ENCODE peak calls at places on chromosomes 4 and X, in seven cellular contexts. One of them, this sample, is unnamed.

GRCh38 chr4:121050251-121050650 is 22.1 kb downstream of the NDNF start:
- DNase-seq in GM06990: no peak
- DNase-seq in natural killer cell: no peak
- DNase-seq in OCI-LY7: peak
- DNase-seq in kidney: no peak
- DNase-seq in epithelial cell of esophagus: no peak
- DNase-seq in lung: no peak
- DNase-seq in this sample: no peak

GRCh38 chr4:70901984-70902576 is at the start of gene MOB1B:
- DNase-seq in GM06990: peak
- DNase-seq in natural killer cell: peak
- DNase-seq in OCI-LY7: peak
- DNase-seq in kidney: peak
- DNase-seq in epithelial cell of esophagus: peak
- DNase-seq in lung: peak
- DNase-seq in this sample: peak

GRCh38 chr4:25330905-25331816 is 18.6 kb downstream of the ZCCHC4 start:
- DNase-seq in GM06990: peak
- DNase-seq in natural killer cell: no peak
- DNase-seq in OCI-LY7: no peak
- DNase-seq in kidney: no peak
- DNase-seq in epithelial cell of esophagus: no peak
- DNase-seq in lung: no peak
- DNase-seq in this sample: no peak

GRCh38 chr4:134762053-134762452 is 560.5 kb upstream of the PABPC4L start:
- DNase-seq in GM06990: no peak
- DNase-seq in natural killer cell: no peak
- DNase-seq in OCI-LY7: peak
- DNase-seq in kidney: no peak
- DNase-seq in epithelial cell of esophagus: no peak
- DNase-seq in lung: no peak
- DNase-seq in this sample: no peak

GRCh38 chr4:52841707-52842456 is 20.2 kb upstream of the RASL11B start:
- DNase-seq in GM06990: no peak
- DNase-seq in natural killer cell: no peak
- DNase-seq in OCI-LY7: no peak
- DNase-seq in kidney: no peak
- DNase-seq in epithelial cell of esophagus: no peak
- DNase-seq in lung: no peak
- DNase-seq in this sample: no peak

GRCh38 chrX:10679387-10679786 is 59.0 kb upstream of the MID1 start:
- DNase-seq in GM06990: no peak
- DNase-seq in natural killer cell: no peak
- DNase-seq in OCI-LY7: no peak
- DNase-seq in kidney: no peak
- DNase-seq in epithelial cell of esophagus: no peak
- DNase-seq in lung: no peak
- DNase-seq in this sample: no peak

GRCh38 chr4:154082760-154083530 is 294.1 kb upstream of the SFRP2 start:
- DNase-seq in GM06990: no peak
- DNase-seq in natural killer cell: no peak
- DNase-seq in OCI-LY7: peak
- DNase-seq in kidney: no peak
- DNase-seq in epithelial cell of esophagus: peak
- DNase-seq in lung: no peak
- DNase-seq in this sample: no peak

GRCh38 chrX:75038925-75039324 is 113.7 kb upstream of the NEXMIF start:
- DNase-seq in GM06990: no peak
- DNase-seq in natural killer cell: no peak
- DNase-seq in OCI-LY7: peak
- DNase-seq in kidney: no peak
- DNase-seq in epithelial cell of esophagus: peak
- DNase-seq in lung: no peak
- DNase-seq in this sample: no peak

GRCh38 chr4:37762294-37763163 is 64.0 kb upstream of the PGM2 start:
- DNase-seq in GM06990: no peak
- DNase-seq in natural killer cell: no peak
- DNase-seq in OCI-LY7: peak
- DNase-seq in kidney: no peak
- DNase-seq in epithelial cell of esophagus: peak
- DNase-seq in lung: peak
- DNase-seq in this sample: no peak

GRCh38 chr4:29717658-29718057 is 1002.5 kb upstream of the PCDH7 start:
- DNase-seq in GM06990: no peak
- DNase-seq in natural killer cell: no peak
- DNase-seq in OCI-LY7: no peak
- DNase-seq in kidney: no peak
- DNase-seq in epithelial cell of esophagus: peak
- DNase-seq in lung: no peak
- DNase-seq in this sample: no peak

GRCh38 chr4:24888475-24888874 is 24.4 kb downstream of the CCDC149 start:
- DNase-seq in GM06990: no peak
- DNase-seq in natural killer cell: no peak
- DNase-seq in OCI-LY7: no peak
- DNase-seq in kidney: no peak
- DNase-seq in epithelial cell of esophagus: no peak
- DNase-seq in lung: no peak
- DNase-seq in this sample: no peak

GRCh38 chr4:158884280-158884679 is 115.5 kb downstream of the FNIP2 start:
- DNase-seq in GM06990: no peak
- DNase-seq in natural killer cell: no peak
- DNase-seq in OCI-LY7: no peak
- DNase-seq in kidney: no peak
- DNase-seq in epithelial cell of esophagus: no peak
- DNase-seq in lung: no peak
- DNase-seq in this sample: no peak

GRCh38 chr4:52028970-52029369 is 8.8 kb upstream of the LRRC66 start:
- DNase-seq in GM06990: no peak
- DNase-seq in natural killer cell: no peak
- DNase-seq in OCI-LY7: no peak
- DNase-seq in kidney: no peak
- DNase-seq in epithelial cell of esophagus: peak
- DNase-seq in lung: no peak
- DNase-seq in this sample: no peak

GRCh38 chr4:59537231-59537886 is 1662.8 kb upstream of the ADGRL3 start:
- DNase-seq in GM06990: no peak
- DNase-seq in natural killer cell: no peak
- DNase-seq in OCI-LY7: no peak
- DNase-seq in kidney: no peak
- DNase-seq in epithelial cell of esophagus: peak
- DNase-seq in lung: no peak
- DNase-seq in this sample: no peak
- TF ChIP-seq CTCF in GM06990: no peak
- TF ChIP-seq CTCF in natural killer cell: no peak
- TF ChIP-seq CTCF in OCI-LY7: no peak
- TF ChIP-seq CTCF in kidney: no peak
- TF ChIP-seq CTCF in epithelial cell of esophagus: no peak
- TF ChIP-seq CTCF in lung: no peak
- TF ChIP-seq CTCF in this sample: no peak

GRCh38 chr4:64539234-64539849 is 130.1 kb upstream of the TECRL start:
- DNase-seq in GM06990: peak
- DNase-seq in natural killer cell: no peak
- DNase-seq in OCI-LY7: peak
- DNase-seq in kidney: no peak
- DNase-seq in epithelial cell of esophagus: peak
- DNase-seq in lung: peak
- DNase-seq in this sample: no peak
- TF ChIP-seq CTCF in GM06990: peak
- TF ChIP-seq CTCF in natural killer cell: peak
- TF ChIP-seq CTCF in OCI-LY7: peak
- TF ChIP-seq CTCF in kidney: peak
- TF ChIP-seq CTCF in epithelial cell of esophagus: peak
- TF ChIP-seq CTCF in lung: peak
- TF ChIP-seq CTCF in this sample: peak

GRCh38 chrX:84993150-84993549 is 10.5 kb upstream of the APOOL start:
- DNase-seq in GM06990: no peak
- DNase-seq in natural killer cell: no peak
- DNase-seq in OCI-LY7: no peak
- DNase-seq in kidney: no peak
- DNase-seq in epithelial cell of esophagus: no peak
- DNase-seq in lung: no peak
- DNase-seq in this sample: no peak
- TF ChIP-seq CTCF in GM06990: no peak
- TF ChIP-seq CTCF in natural killer cell: no peak
- TF ChIP-seq CTCF in OCI-LY7: no peak
- TF ChIP-seq CTCF in kidney: no peak
- TF ChIP-seq CTCF in epithelial cell of esophagus: no peak
- TF ChIP-seq CTCF in lung: no peak
- TF ChIP-seq CTCF in this sample: no peak

GRCh38 chrX:18934708-18935107 is 49.2 kb downstream of the PHKA2 start:
- DNase-seq in GM06990: no peak
- DNase-seq in natural killer cell: no peak
- DNase-seq in OCI-LY7: no peak
- DNase-seq in kidney: no peak
- DNase-seq in epithelial cell of esophagus: no peak
- DNase-seq in lung: no peak
- DNase-seq in this sample: no peak

GRCh38 chrX:18933611-18934010 is 50.3 kb downstream of the PHKA2 start:
- DNase-seq in GM06990: no peak
- DNase-seq in natural killer cell: no peak
- DNase-seq in OCI-LY7: no peak
- DNase-seq in kidney: no peak
- DNase-seq in epithelial cell of esophagus: no peak
- DNase-seq in lung: no peak
- DNase-seq in this sample: no peak

GRCh38 chrX:18935893-18936292 is 48.0 kb downstream of the PHKA2 start:
- DNase-seq in GM06990: no peak
- DNase-seq in natural killer cell: no peak
- DNase-seq in OCI-LY7: no peak
- DNase-seq in kidney: no peak
- DNase-seq in epithelial cell of esophagus: no peak
- DNase-seq in lung: no peak
- DNase-seq in this sample: no peak

GRCh38 chrX:18929775-18930174 is 54.1 kb downstream of the PHKA2 start:
- DNase-seq in GM06990: no peak
- DNase-seq in natural killer cell: no peak
- DNase-seq in OCI-LY7: no peak
- DNase-seq in kidney: no peak
- DNase-seq in epithelial cell of esophagus: no peak
- DNase-seq in lung: no peak
- DNase-seq in this sample: no peak

GRCh38 chrX:18931972-18932371 is 51.9 kb downstream of the PHKA2 start:
- DNase-seq in GM06990: no peak
- DNase-seq in natural killer cell: no peak
- DNase-seq in OCI-LY7: peak
- DNase-seq in kidney: no peak
- DNase-seq in epithelial cell of esophagus: peak
- DNase-seq in lung: no peak
- DNase-seq in this sample: no peak
- TF ChIP-seq CTCF in GM06990: peak
- TF ChIP-seq CTCF in natural killer cell: no peak
- TF ChIP-seq CTCF in OCI-LY7: peak
- TF ChIP-seq CTCF in kidney: peak
- TF ChIP-seq CTCF in epithelial cell of esophagus: peak
- TF ChIP-seq CTCF in lung: no peak
- TF ChIP-seq CTCF in this sample: peak